ENCODE peak calls at places on chromosome 19, in ten cellular contexts. P is epithelial cell of esophagus, N is AG09309, Z is HepG2, W is foreskin fibroblast, Q is left ventricle myocardium inferior, H is testis, E is MCF 10A, O is nephron progenitor cell, U is type B pancreatic cell. R is an unnamed sample.

GRCh38 chr19:40445945-40446784 is 2.0 kb upstream of the SERTAD3 start:
- DNase-seq in Q (no peak), N (no peak), Z (no peak), E (peak; percentile 59), H (no peak), P (peak; percentile 70), W (peak; percentile 54), U (no peak), O (peak; percentile 54), R (no peak)

GRCh38 chr19:53553865-53554791 is 16.2 kb downstream of the ZNF331 start:
- DNase-seq in U (no peak), Q (peak; percentile 88), P (peak; percentile 83), W (peak; percentile 93), O (no peak), N (peak; percentile 61), H (peak; percentile 88), Z (no peak), E (peak; percentile 80), R (peak; percentile 88)

GRCh38 chr19:1668339-1669123 is 16.1 kb upstream of the TCF3 start:
- DNase-seq in O (peak; percentile 41), P (no peak), E (no peak), W (peak; percentile 43), U (no peak), N (no peak), Q (no peak), H (no peak), Z (no peak), R (peak; percentile 73)

GRCh38 chr19:46447824-46448223 is 19.1 kb upstream of the PNMA8C start:
- DNase-seq in H (no peak), W (no peak), O (no peak), N (no peak), E (no peak), P (no peak), Z (no peak), Q (peak; percentile 46), U (no peak), R (no peak)

GRCh38 chr19:16899566-16900075 is 10.8 kb downstream of the F2RL3 start:
- DNase-seq in Z (peak; percentile 22), O (peak; percentile 44), W (peak; percentile 57), E (peak; percentile 62), Q (no peak), H (peak; percentile 70), U (no peak), P (peak; percentile 24), N (no peak), R (peak; percentile 80)

GRCh38 chr19:43809762-43810696 is 7.8 kb upstream of the LYPD5 start:
- DNase-seq in E (peak; percentile 74), W (peak; percentile 75), H (no peak), O (no peak), P (peak; percentile 76), N (peak; percentile 27), Q (no peak), U (no peak), Z (peak; percentile 29), R (peak; percentile 56)

GRCh38 chr19:44587863-44588752 is 25.3 kb upstream of the IGSF23 start:
- DNase-seq in N (peak; percentile 90), P (peak; percentile 89), O (no peak), Q (no peak), E (peak; percentile 88), U (no peak), H (no peak), W (peak; percentile 89), Z (peak; percentile 51), R (no peak)

GRCh38 chr19:45171211-45171623 is 6.8 kb downstream of the TRAPPC6A start:
- DNase-seq in P (peak; percentile 46), E (no peak), O (no peak), U (no peak), Z (no peak), W (no peak), H (no peak), N (no peak), Q (no peak), R (no peak)

GRCh38 chr19:30222428-30222873 is 149.7 kb upstream of the ZNF536 start:
- DNase-seq in O (peak; percentile 77), H (no peak), U (no peak), E (no peak), W (no peak), N (no peak), P (no peak), Q (no peak), Z (no peak), R (peak; percentile 68)

GRCh38 chr19:1214862-1215731 is 9.5 kb downstream of the STK11 start:
- DNase-seq in H (peak; percentile 77), N (no peak), P (peak; percentile 60), Z (no peak), U (no peak), E (peak; percentile 81), W (no peak), O (no peak), Q (peak; percentile 77), R (no peak)

GRCh38 chr19:45767881-45768643 is 990 bp downstream of the SIX5 start:
- DNase-seq in N (no peak), Z (peak; percentile 41), Q (peak; percentile 76), P (peak; percentile 72), H (peak; percentile 77), W (peak; percentile 84), O (peak; percentile 66), E (peak; percentile 80), U (peak; percentile 84), R (peak; percentile 63)

GRCh38 chr19:6232567-6232966 is 47.2 kb downstream of the MLLT1 start:
- DNase-seq in N (peak; percentile 92), Z (no peak), W (peak; percentile 84), Q (no peak), O (no peak), H (no peak), P (peak; percentile 38), U (no peak), E (peak; percentile 84), R (no peak)

GRCh38 chr19:7318176-7318575 is 24.0 kb upstream of the INSR start:
- DNase-seq in O (no peak), Z (no peak), H (no peak), P (no peak), U (no peak), Q (no peak), E (no peak), W (no peak), N (no peak), R (no peak)

DNA sequence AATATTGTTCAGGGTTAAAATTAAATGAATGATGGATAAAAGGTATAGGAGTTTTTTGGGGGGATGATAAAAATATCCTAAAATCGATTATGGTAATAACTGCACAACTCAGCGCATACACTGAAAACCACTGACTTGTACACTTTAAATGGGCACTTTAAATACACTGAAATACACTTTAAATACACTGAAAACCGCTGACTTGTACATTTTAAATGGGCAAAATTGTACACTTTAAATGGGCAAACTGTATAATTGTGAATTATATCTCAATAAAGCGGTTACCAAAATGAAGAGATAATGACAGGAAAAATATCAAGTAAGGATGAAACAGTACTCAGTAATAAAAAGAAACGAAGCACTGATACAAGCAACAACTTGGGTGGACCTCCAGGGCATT is 1.5 kb downstream of the LIG1 start:
- DNase-seq in Q (no peak), O (no peak), H (no peak), E (no peak), U (no peak), Z (no peak), P (no peak), N (no peak), W (no peak), R (no peak)
- TF ChIP-seq CTCF in Q (no peak), O (no peak), H (no peak), E (no peak), U (no peak), Z (no peak), P (no peak), N (no peak), W (no peak), R (no peak)

GRCh38 chr19:15454371-15454800 is 4.6 kb upstream of the WIZ start:
- DNase-seq in Q (no peak), O (no peak), P (no peak), H (no peak), N (no peak), U (no peak), E (no peak), Z (no peak), W (no peak), R (no peak)
- TF ChIP-seq CTCF in Q (no peak), O (peak; percentile 7), P (peak; percentile 10), H (peak; percentile 5), N (peak; percentile 28), U (peak; percentile 35), E (no peak), Z (peak; percentile 56), W (peak; percentile 12), R (no peak)

DNA sequence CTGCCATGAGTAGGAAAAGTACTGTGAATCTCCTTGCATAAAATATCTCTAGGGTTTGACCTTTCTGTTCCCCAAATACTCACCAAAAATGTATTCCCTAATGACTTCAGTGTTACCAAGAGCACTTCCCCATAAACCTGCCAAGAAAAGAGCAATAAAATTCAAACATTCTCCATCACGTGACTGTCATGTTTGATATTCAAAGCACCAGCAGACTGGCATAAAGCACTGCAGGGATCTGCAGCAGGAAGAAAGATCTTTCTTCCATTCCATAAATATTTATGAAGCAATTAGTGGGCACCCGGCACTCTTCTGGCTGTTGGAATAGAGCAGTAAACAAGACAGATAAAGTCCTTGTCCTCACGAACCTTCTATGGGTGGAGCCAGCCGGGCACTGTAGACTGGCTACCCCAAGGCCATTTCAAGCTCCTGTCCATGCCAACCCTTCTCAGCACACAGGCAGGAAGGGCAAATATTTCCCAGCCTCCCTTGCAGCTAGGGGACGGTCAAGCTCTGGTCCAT is 20.3 kb downstream of the PLA2G4C start:
- DNase-seq in Z (no peak), U (no peak), Q (no peak), W (peak; percentile 20), N (peak; percentile 65), E (no peak), O (no peak), H (no peak), P (no peak), R (no peak)
- TF ChIP-seq CTCF in Z (no peak), U (no peak), Q (no peak), W (no peak), N (no peak), E (no peak), O (no peak), H (no peak), P (no peak), R (no peak)

GRCh38 chr19:33215438-33216197 is 10.0 kb downstream of the SLC7A10 start:
- DNase-seq in Q (no peak), P (no peak), O (no peak), Z (no peak), W (no peak), U (no peak), H (no peak), E (no peak), N (no peak), R (no peak)

GRCh38 chr19:33216198-33216830 is 9.3 kb downstream of the SLC7A10 start:
- DNase-seq in N (no peak), E (no peak), O (no peak), H (no peak), Z (no peak), U (no peak), W (no peak), P (no peak), Q (no peak), R (no peak)

GRCh38 chr19:33212024-33212772 is 13.5 kb downstream of the SLC7A10 start:
- DNase-seq in O (no peak), H (no peak), E (no peak), N (no peak), Z (no peak), Q (no peak), U (no peak), P (no peak), W (no peak), R (no peak)

GRCh38 chr19:33212773-33213172 is 12.9 kb downstream of the SLC7A10 start:
- DNase-seq in E (no peak), Z (no peak), U (no peak), P (no peak), Q (no peak), O (no peak), W (no peak), N (no peak), H (no peak), R (no peak)

GRCh38 chr19:33214621-33215020 is 11.0 kb downstream of the SLC7A10 start:
- DNase-seq in H (no peak), U (no peak), P (peak; percentile 19), W (peak; percentile 43), Q (no peak), Z (peak; percentile 41), N (no peak), O (peak; percentile 41), E (peak; percentile 21), R (no peak)
- TF ChIP-seq CTCF in H (no peak), U (peak; percentile 54), P (peak; percentile 26), W (peak; percentile 41), Q (no peak), Z (peak; percentile 73), N (peak; percentile 39), O (peak; percentile 22), E (no peak), R (no peak)